ENCODE peak calls at places on chromosome 17, in six cellular contexts. Z is adrenal gland, Q is prostate gland, E is K562, R is Peyer's patch, J is ovary. K is an unnamed sample. For H3K4me1, the result is how much of the 10 kb centered on the place peaks cover.

GRCh38 chr17:36544320-36545092 is at the start of gene GGNBP2:
- DNase-seq in Q (peak), J (peak), R (peak), E (peak), Z (peak), K (peak)

GRCh38 chr17:18224053-18224427 is 1.4 kb upstream of the LLGL1 start:
- DNase-seq in Q (no peak), J (no peak), Z (no peak), R (no peak), E (no peak), K (no peak)

GRCh38 chr17:74089869-74090464 is 113.5 kb upstream of the RPL38 start:
- DNase-seq in E (peak), J (no peak), Q (peak), R (peak), Z (peak), K (no peak)

GRCh38 chr17:82931696-82932060 is 91.9 kb upstream of the ZNF750 start:
- DNase-seq in R (no peak), E (no peak), Z (no peak), Q (no peak), J (peak), K (peak)

GRCh38 chr17:78818932-78819331 is 21.7 kb downstream of the USP36 start:
- DNase-seq in Q (no peak), E (no peak), Z (no peak), R (peak), J (no peak), K (no peak)

GRCh38 chr17:49699967-49700575 is 7.7 kb downstream of the SLC35B1 start:
- DNase-seq in E (no peak), Q (no peak), J (no peak), R (no peak), Z (no peak), K (no peak)

GRCh38 chr17:82520041-82520910 is 744 bp downstream of the FOXK2 start:
- DNase-seq in J (peak), Q (no peak), R (peak), E (peak), Z (no peak), K (peak)

GRCh38 chr17:18968945-18969887 is 17.3 kb downstream of the SLC5A10 start:
- DNase-seq in R (no peak), E (peak), Q (peak), Z (no peak), J (no peak), K (no peak)

GRCh38 chr17:18141210-18141803 is 32.8 kb downstream of the MYO15A start:
- DNase-seq in Q (peak), E (peak), Z (peak), R (peak), J (no peak), K (no peak)

GRCh38 chr17:80963812-80964211 is 27.8 kb upstream of the CHMP6 start:
- DNase-seq in R (no peak), Z (no peak), J (no peak), E (no peak), Q (no peak), K (no peak)

GRCh38 chr17:39652635-39653315 is 12.4 kb upstream of the TCAP start:
- DNase-seq in J (no peak), Q (no peak), R (no peak), E (no peak), Z (no peak), K (no peak)

GRCh38 chr17:50807014-50807413 is 28.4 kb upstream of the WFIKKN2 start:
- DNase-seq in Z (no peak), E (no peak), R (no peak), J (no peak), Q (no peak), K (no peak)

GRCh38 chr17:73643012-73643845 is 1.0 kb downstream of the SDK2 start:
- DNase-seq in J (peak), R (peak), E (no peak), Z (no peak), Q (peak), K (no peak)

GRCh38 chr17:39225974-39226683 is 384 bp upstream of the STAC2 start:
- DNase-seq in Q (peak), E (peak), J (peak), Z (peak), R (peak), K (peak)

GRCh38 chr17:3693829-3694231 is 2.1 kb downstream of the P2RX5 start:
- DNase-seq in J (no peak), Z (no peak), R (peak), Q (no peak), E (no peak), K (no peak)
- TF ChIP-seq POLR2A in J (no peak), Z (no peak), R (no peak), Q (no peak), E (no peak), K (no peak)

GRCh38 chr17:64120159-64120558 is 9.8 kb downstream of the ERN1 start:
- DNase-seq in J (no peak), Q (no peak), R (no peak), Z (no peak), E (no peak), K (no peak)

GRCh38 chr17:64115043-64115698 is 14.8 kb downstream of the ERN1 start:
- DNase-seq in R (no peak), Z (no peak), Q (peak), E (no peak), J (no peak), K (no peak)

GRCh38 chr17:64112978-64113377 is 17.0 kb downstream of the ERN1 start:
- DNase-seq in R (no peak), J (no peak), Q (no peak), E (no peak), Z (no peak), K (no peak)

GRCh38 chr17:64118452-64118979 is 11.4 kb downstream of the ERN1 start:
- DNase-seq in E (peak), Z (peak), R (no peak), J (peak), Q (peak), K (peak)

GRCh38 chr17:64115871-64116534 is 13.9 kb downstream of the ERN1 start:
- DNase-seq in Z (no peak), R (no peak), E (no peak), Q (no peak), J (no peak), K (no peak)
- H3K27ac ChIP-seq in Z (peak), R (no peak), E (no peak), Q (no peak), J (no peak), K (no peak)

DNA sequence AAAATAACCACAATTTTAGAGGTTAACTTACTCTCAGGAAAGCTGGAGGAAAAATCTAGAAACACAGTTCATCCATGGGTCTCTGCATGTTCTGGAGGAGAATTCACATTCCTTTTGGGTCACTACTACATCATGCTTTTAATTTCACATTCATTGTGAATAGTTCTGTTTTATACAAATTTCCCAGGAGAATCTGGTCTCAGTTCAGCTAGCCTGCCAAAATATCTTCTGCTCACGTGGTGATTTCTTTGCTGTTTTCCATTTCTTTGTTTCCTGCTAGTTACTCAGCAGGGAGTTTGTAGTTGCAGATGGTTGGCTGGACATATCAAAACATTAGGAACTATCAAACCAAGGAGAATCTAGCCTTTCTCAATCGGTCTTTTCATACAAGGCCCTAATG is at the start of gene ABCA9:
- DNase-seq in Z (no peak), R (no peak), J (no peak), Q (no peak), E (no peak), K (no peak)
- H3K4me1 ChIP-seq in Z (under half), R (under half), J (under half), Q (under half), E (under half), K (under half)

DNA sequence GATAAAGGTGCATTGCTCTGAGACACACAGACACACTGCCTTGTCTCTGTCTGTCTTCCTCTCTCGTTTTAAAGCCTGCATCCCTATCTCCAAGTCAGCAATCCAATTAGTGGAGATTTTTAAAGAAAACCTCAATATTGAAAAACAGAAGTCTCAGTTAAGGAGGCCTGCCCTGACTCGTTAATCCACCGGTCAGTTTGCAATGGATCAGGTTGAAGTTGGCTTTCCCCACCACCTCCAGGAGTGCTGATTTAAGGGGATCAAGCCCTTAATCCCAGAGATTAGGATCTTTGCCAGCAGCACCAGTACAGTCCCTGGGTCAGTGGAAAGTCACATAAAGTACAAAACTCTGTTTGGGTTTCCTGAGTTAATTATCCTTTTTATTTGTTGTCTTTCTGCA is 271.1 kb upstream of the ASIC2 start:
- DNase-seq in Q (no peak), J (no peak), R (no peak), Z (no peak), E (no peak), K (no peak)
- TF ChIP-seq POLR2A in Q (no peak), J (no peak), R (no peak), Z (no peak), E (no peak), K (no peak)